ENCODE peak calls at places on chromosomes 12 and 14, in seven cellular contexts. D, S, L, Y, X, F and I are unnamed samples.

GRCh38 chr12:66132408-66132807 is 1.9 kb upstream of the LLPH start:
- DNase-seq in L (peak; percentile 39), Y (no peak), F (peak; percentile 72), S (no peak), X (no peak), D (no peak), I (peak; percentile 31)

GRCh38 chr12:19065223-19065622 is 64.3 kb upstream of the PLEKHA5 start:
- DNase-seq in X (no peak), F (no peak), L (no peak), D (no peak), S (no peak), Y (no peak), I (no peak)

GRCh38 chr12:11607313-11608081 is 42.0 kb upstream of the ETV6 start:
- DNase-seq in L (no peak), D (no peak), S (no peak), X (no peak), Y (no peak), F (peak; percentile 34), I (no peak)

GRCh38 chr12:105466901-105467598 is 136.6 kb downstream of the C12orf75 start:
- DNase-seq in F (no peak), D (no peak), X (no peak), L (no peak), S (no peak), Y (no peak), I (no peak)

GRCh38 chr14:91409991-91410401 is 7.6 kb downstream of the CCDC88C start:
- DNase-seq in S (no peak), X (peak; percentile 10), Y (no peak), D (no peak), F (no peak), L (no peak), I (no peak)

GRCh38 chr14:57009585-57010515 is 199.6 kb upstream of the OTX2 start:
- DNase-seq in S (no peak), Y (no peak), D (no peak), X (no peak), L (no peak), F (no peak), I (peak; percentile 5)

GRCh38 chr12:131499160-131499863 is 211.6 kb upstream of the SFSWAP start:
- DNase-seq in F (no peak), Y (no peak), S (no peak), D (no peak), L (no peak), X (no peak), I (peak; percentile 55)

GRCh38 chr12:53096089-53096741 is 1.3 kb upstream of the IGFBP6 start:
- DNase-seq in S (peak; percentile 38), L (peak; percentile 19), X (no peak), D (no peak), Y (peak; percentile 63), F (peak; percentile 29), I (peak; percentile 75)

GRCh38 chr12:24596768-24597388 is 352.0 kb downstream of the BCAT1 start:
- DNase-seq in D (no peak), Y (no peak), F (no peak), S (no peak), X (no peak), L (peak; percentile 33), I (peak; percentile 54)

GRCh38 chr14:92945959-92946846 is 23.3 kb downstream of the CHGA start:
- DNase-seq in Y (peak; percentile 82), S (no peak), L (peak; percentile 80), X (peak; percentile 91), F (no peak), D (no peak), I (peak; percentile 91)

GRCh38 chr14:71013551-71014192 is 106.4 kb downstream of the PCNX1 start:
- DNase-seq in F (no peak), D (no peak), L (no peak), S (no peak), Y (no peak), X (no peak), I (no peak)

GRCh38 chr14:36300337-36300736 is 20.1 kb downstream of the MBIP start:
- DNase-seq in D (no peak), L (peak; percentile 46), X (no peak), Y (no peak), S (no peak), F (no peak), I (no peak)

GRCh38 chr12:95739561-95740313 is 50.8 kb downstream of the NTN4 start:
- DNase-seq in X (peak; percentile 69), F (no peak), L (no peak), Y (no peak), S (no peak), D (no peak), I (no peak)

GRCh38 chr12:100897240-100897639 is 102.7 kb downstream of the ANO4 start:
- DNase-seq in F (no peak), D (no peak), X (no peak), Y (no peak), L (no peak), S (no peak), I (no peak)

GRCh38 chr12:124497658-124498057 is 69.8 kb downstream of the NCOR2 start:
- DNase-seq in S (no peak), F (no peak), X (no peak), L (no peak), D (no peak), Y (no peak), I (no peak)

DNA sequence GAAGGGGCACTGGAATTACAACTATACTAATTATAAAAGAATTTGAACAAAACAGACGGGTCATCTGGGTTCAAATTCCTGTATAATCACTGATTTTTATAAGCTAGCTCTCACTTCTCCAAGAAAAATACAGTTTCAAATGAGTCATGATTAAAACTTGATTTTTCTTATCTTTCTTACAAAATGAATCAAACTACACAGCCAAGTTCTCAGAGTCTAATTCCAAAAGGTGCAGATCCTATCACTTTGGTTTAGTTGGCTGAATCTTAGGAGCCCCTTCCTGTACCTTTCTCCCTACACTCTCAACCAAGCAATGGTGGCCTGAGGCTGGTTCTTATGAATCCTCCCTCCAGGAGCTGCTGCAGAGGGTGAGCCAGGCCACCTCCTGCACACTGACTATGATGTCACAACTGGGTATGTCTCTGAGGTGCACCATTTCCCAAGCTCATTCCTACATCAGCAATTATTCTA is 43.8 kb upstream of the BMP4 start:
- DNase-seq in L (no peak), D (no peak), F (no peak), X (no peak), S (no peak), Y (no peak), I (peak; percentile 6)
- TF ChIP-seq CTCF in L (no peak), D (no peak), F (no peak), X (no peak), S (no peak), Y (no peak), I (no peak)

DNA sequence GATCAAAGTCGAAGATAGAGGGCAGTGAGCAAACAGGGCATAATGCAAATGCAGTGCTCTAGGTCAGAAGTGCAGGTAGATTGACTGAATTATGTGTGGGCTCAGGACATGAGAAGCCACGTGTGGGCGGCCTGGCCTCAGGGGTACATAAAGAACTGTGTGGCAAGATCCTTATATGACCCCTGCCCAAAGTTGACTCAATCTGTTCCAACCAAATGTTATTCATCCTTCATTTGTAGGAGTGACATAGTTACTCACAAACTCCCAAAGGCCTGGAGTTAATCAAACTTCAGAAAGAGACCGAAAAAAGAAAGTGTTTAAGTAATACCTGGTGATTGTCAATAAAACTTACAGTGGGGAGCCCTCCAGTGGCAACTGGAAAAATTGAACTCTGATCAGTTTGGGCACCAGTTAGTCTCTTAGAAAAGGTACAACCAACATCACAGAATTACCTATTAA is 150.4 kb upstream of the FAR2 start:
- DNase-seq in L (peak; percentile 92), Y (peak; percentile 37), D (no peak), S (no peak), X (no peak), F (peak; percentile 3), I (peak; percentile 46)
- TF ChIP-seq CTCF in L (peak; percentile 100), Y (no peak), D (no peak), S (peak; percentile 30), X (peak; percentile 26), F (peak; percentile 40), I (peak; percentile 58)

GRCh38 chr12:109253913-109254544 is 55.1 kb downstream of the FOXN4 start:
- DNase-seq in X (no peak), S (no peak), L (no peak), D (no peak), Y (no peak), F (no peak), I (no peak)

GRCh38 chr12:109252799-109253198 is 56.3 kb downstream of the FOXN4 start:
- DNase-seq in Y (no peak), S (no peak), D (no peak), X (no peak), F (no peak), L (no peak), I (no peak)

GRCh38 chr12:109258201-109258600 is 50.9 kb downstream of the FOXN4 start:
- DNase-seq in X (no peak), D (no peak), L (no peak), Y (no peak), F (no peak), S (no peak), I (no peak)

GRCh38 chr12:109256011-109256410 is 53.1 kb downstream of the FOXN4 start:
- DNase-seq in F (no peak), Y (no peak), L (no peak), D (no peak), S (no peak), X (no peak), I (no peak)

GRCh38 chr12:109255377-109255776 is 53.7 kb downstream of the FOXN4 start:
- DNase-seq in L (peak; percentile 43), Y (no peak), X (no peak), S (no peak), D (no peak), F (no peak), I (peak; percentile 38)
- TF ChIP-seq CTCF in L (peak; percentile 60), Y (no peak), X (no peak), S (no peak), D (no peak), F (peak; percentile 29), I (no peak)

GRCh38 chr14:75492832-75493579 is 29.3 kb upstream of the BATF start:
- DNase-seq in X (no peak), Y (no peak), F (no peak), S (no peak), L (no peak), D (no peak), I (no peak)

GRCh38 chr14:75487155-75487671 is 35.1 kb upstream of the BATF start:
- DNase-seq in X (no peak), S (no peak), F (no peak), Y (no peak), L (peak; percentile 55), D (no peak), I (peak; percentile 72)

GRCh38 chr14:75486317-75486716 is 36.0 kb upstream of the BATF start:
- DNase-seq in D (no peak), L (no peak), F (no peak), S (no peak), Y (no peak), X (no peak), I (no peak)

GRCh38 chr14:75491376-75491978 is 30.8 kb upstream of the BATF start:
- DNase-seq in L (no peak), S (no peak), X (no peak), D (no peak), F (no peak), Y (no peak), I (no peak)

DNA sequence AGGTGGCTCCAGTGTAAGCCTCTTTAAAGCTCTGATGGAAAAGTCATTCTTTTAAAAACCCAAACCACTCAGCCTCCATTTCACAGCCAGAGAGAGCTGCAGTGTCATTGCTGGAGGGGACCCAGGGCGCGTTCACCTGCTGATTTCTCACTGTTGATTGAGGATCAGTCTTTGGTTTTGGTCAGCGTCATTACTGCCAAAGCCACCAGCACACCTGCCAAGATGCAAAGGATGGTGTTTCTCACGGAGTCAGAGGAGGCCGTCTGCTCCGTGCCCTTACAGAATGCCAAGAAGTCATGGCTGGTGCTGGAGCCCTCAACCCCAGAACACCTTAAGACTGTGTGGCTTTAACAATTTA is 32.8 kb upstream of the BATF start:
- DNase-seq in S (no peak), F (no peak), Y (no peak), X (no peak), L (no peak), D (no peak), I (no peak)
- TF ChIP-seq CTCF in S (no peak), F (no peak), Y (no peak), X (no peak), L (no peak), D (no peak), I (no peak)